ENCODE peak calls at places on chromosomes 6 and 20, in eight cellular contexts. M is PC-9, G is ascending aorta, E is mammary epithelial cell, J is cardiac muscle cell, Z is heart right ventricle, N is pancreas, S is esophagus muscularis mucosa. H is an unnamed sample.

GRCh38 chr20:4341804-4342560 is 326.6 kb upstream of the RNF24 start:
- DNase-seq in M (peak; percentile 52), G (no peak), E (peak; percentile 83), J (no peak), Z (no peak), N (no peak), S (peak; percentile 68), H (no peak)

GRCh38 chr6:133921249-133921859 is 31.7 kb upstream of the TBPL1 start:
- DNase-seq in M (peak; percentile 59), G (peak; percentile 43), E (peak; percentile 56), J (peak; percentile 88), Z (peak; percentile 59), N (peak; percentile 76), S (no peak), H (peak; percentile 86)

GRCh38 chr6:89385156-89385667 is 26.9 kb downstream of the RRAGD start:
- DNase-seq in M (peak; percentile 56), G (no peak), E (peak; percentile 81), J (no peak), Z (no peak), N (no peak), S (no peak), H (no peak)

GRCh38 chr20:63565021-63565698 is 8.9 kb downstream of the HELZ2 start:
- DNase-seq in M (no peak), G (no peak), E (no peak), J (no peak), Z (no peak), N (no peak), S (no peak), H (no peak)

GRCh38 chr6:142721213-142721920 is 223.6 kb downstream of the HIVEP2 start:
- DNase-seq in M (no peak), G (no peak), E (no peak), J (no peak), Z (no peak), N (no peak), S (no peak), H (no peak)

GRCh38 chr6:157906537-157907061 is 75.1 kb upstream of the SYNJ2 start:
- DNase-seq in M (no peak), G (no peak), E (no peak), J (no peak), Z (no peak), N (no peak), S (no peak), H (no peak)

GRCh38 chr6:45681860-45682488 is 304.2 kb upstream of the SUPT3H start:
- DNase-seq in M (peak; percentile 40), G (no peak), E (peak; percentile 62), J (no peak), Z (no peak), N (no peak), S (peak; percentile 89), H (no peak)

GRCh38 chr6:116447496-116448011 is 13.6 kb upstream of the CALHM6 start:
- DNase-seq in M (peak; percentile 69), G (no peak), E (peak; percentile 91), J (no peak), Z (no peak), N (no peak), S (no peak), H (no peak)

GRCh38 chr6:148868901-148869300 is 122.1 kb downstream of the UST start:
- DNase-seq in M (no peak), G (no peak), E (no peak), J (peak; percentile 28), Z (no peak), N (no peak), S (no peak), H (no peak)

GRCh38 chr20:4161447-4162251 is 146.3 kb upstream of the RNF24 start:
- DNase-seq in M (peak; percentile 74), G (no peak), E (peak; percentile 53), J (no peak), Z (no peak), N (peak; percentile 78), S (no peak), H (no peak)

GRCh38 chr6:150928882-150929281 is 63.4 kb downstream of the MTHFD1L start:
- DNase-seq in M (no peak), G (no peak), E (no peak), J (peak; percentile 5), Z (no peak), N (no peak), S (no peak), H (no peak)

GRCh38 chr6:100673641-100674040 is 207.5 kb downstream of the ASCC3 start:
- DNase-seq in M (no peak), G (no peak), E (no peak), J (no peak), Z (no peak), N (no peak), S (no peak), H (no peak)

GRCh38 chr20:25310268-25310920 is 62.5 kb downstream of the PYGB start:
- DNase-seq in M (peak; percentile 91), G (peak; percentile 43), E (peak; percentile 83), J (peak; percentile 47), Z (no peak), N (no peak), S (no peak), H (peak; percentile 69)

GRCh38 chr6:12403946-12404647 is 113.9 kb downstream of the EDN1 start:
- DNase-seq in M (no peak), G (no peak), E (no peak), J (no peak), Z (no peak), N (no peak), S (no peak), H (no peak)

GRCh38 chr6:120005292-120005976 is 655.9 kb upstream of the MAN1A1 start:
- DNase-seq in M (no peak), G (no peak), E (no peak), J (no peak), Z (no peak), N (no peak), S (no peak), H (no peak)

GRCh38 chr6:32685603-32686002 is 19.1 kb upstream of the HLA-DQB1 start:
- DNase-seq in M (no peak), G (no peak), E (peak; percentile 68), J (no peak), Z (no peak), N (no peak), S (no peak), H (no peak)

GRCh38 chr6:41191569-41191968 is 9.4 kb downstream of the TREML2 start:
- DNase-seq in M (no peak), G (no peak), E (no peak), J (peak; percentile 53), Z (peak; percentile 45), N (no peak), S (no peak), H (no peak)

GRCh38 chr6:20853828-20854227 is 319.6 kb downstream of the CDKAL1 start:
- DNase-seq in M (no peak), G (no peak), E (no peak), J (no peak), Z (no peak), N (no peak), S (no peak), H (no peak)

GRCh38 chr6:163417595-163417994 is 3.1 kb downstream of the QKI start:
- DNase-seq in M (no peak), G (no peak), E (no peak), J (no peak), Z (no peak), N (no peak), S (no peak), H (no peak)

GRCh38 chr6:163422574-163422973 is 8.1 kb downstream of the QKI start:
- DNase-seq in M (no peak), G (no peak), E (no peak), J (no peak), Z (no peak), N (no peak), S (no peak), H (no peak)

GRCh38 chr6:163418273-163419029 is 3.9 kb downstream of the QKI start:
- DNase-seq in M (no peak), G (no peak), E (no peak), J (no peak), Z (no peak), N (no peak), S (no peak), H (no peak)

GRCh38 chr6:163419413-163420314 is 5.1 kb downstream of the QKI start:
- DNase-seq in M (no peak), G (no peak), E (no peak), J (no peak), Z (no peak), N (no peak), S (no peak), H (no peak)

DNA sequence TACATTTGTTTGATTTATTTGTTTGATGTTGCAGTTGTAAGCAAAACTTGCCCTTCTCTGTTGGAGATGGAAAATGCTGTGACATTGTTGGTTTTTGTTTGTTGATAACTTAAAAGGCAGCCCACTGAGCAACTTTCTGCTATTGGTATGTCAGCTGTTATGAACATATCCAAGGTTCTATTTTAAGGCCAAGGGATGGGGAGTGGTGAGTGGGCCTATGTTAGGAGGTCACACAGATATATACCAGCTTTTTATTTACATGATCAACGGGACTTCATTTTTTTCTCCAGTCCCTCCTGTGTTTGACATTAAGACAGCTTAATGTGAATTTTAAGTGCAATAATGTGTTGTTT is 5.8 kb downstream of the QKI start:
- DNase-seq in M (no peak), G (no peak), E (no peak), J (peak; percentile 42), Z (no peak), N (no peak), S (no peak), H (no peak)
- H3K4me3 ChIP-seq in M (peak overlapping the region; percentile 8), G (peak overlapping the region; percentile 100), E (peak overlapping the region; percentile 97), J (peak overlapping the region; percentile 97), Z (peak overlapping the region; percentile 89), N (no peak overlapping the region), S (peak overlapping the region; percentile 6), H (peak overlapping the region; percentile 25)

GRCh38 chr20:21357851-21358250 is 39.5 kb downstream of the NKX2-4 start:
- DNase-seq in M (no peak), G (no peak), E (no peak), J (no peak), Z (no peak), N (no peak), S (no peak), H (no peak)

GRCh38 chr20:21355981-21356380 is 41.3 kb downstream of the NKX2-4 start:
- DNase-seq in M (no peak), G (no peak), E (no peak), J (no peak), Z (no peak), N (no peak), S (no peak), H (no peak)

GRCh38 chr20:21353236-21353635 is 44.1 kb downstream of the NKX2-4 start:
- DNase-seq in M (no peak), G (no peak), E (peak; percentile 8), J (no peak), Z (no peak), N (no peak), S (no peak), H (no peak)

GRCh38 chr20:21352703-21353102 is 44.6 kb downstream of the NKX2-4 start:
- DNase-seq in M (no peak), G (no peak), E (no peak), J (no peak), Z (no peak), N (no peak), S (no peak), H (no peak)
- TF ChIP-seq CTCF in M (no peak), G (no peak), E (no peak), J (peak; percentile 8), Z (no peak), N (no peak), S (no peak), H (no peak)

GRCh38 chr6:37587776-37588744 is 88.4 kb upstream of the CCDC167 start:
- DNase-seq in M (no peak), G (no peak), E (no peak), J (no peak), Z (no peak), N (no peak), S (no peak), H (no peak)
- H3K27me3 ChIP-seq in M (no peaks in the 10 kb centered on the region), G (no peaks in the 10 kb centered on the region), E (no peaks in the 10 kb centered on the region), J (no peaks in the 10 kb centered on the region), Z (peaks cover 22% of the 10 kb centered on the region), N (no peaks in the 10 kb centered on the region), S (no peaks in the 10 kb centered on the region), H (peaks cover 56% of the 10 kb centered on the region)

GRCh38 chr6:73694711-73695411 is 1.1 kb upstream of the CD109 start:
- DNase-seq in M (peak; percentile 74), G (no peak), E (peak; percentile 82), J (no peak), Z (no peak), N (no peak), S (no peak), H (no peak)
- H3K4me3 ChIP-seq in M (peak overlapping the region; percentile 62), G (peak overlapping the region; percentile 67), E (peak overlapping the region; percentile 84), J (no peak overlapping the region), Z (peak overlapping the region; percentile 70), N (no peak overlapping the region), S (peak overlapping the region; percentile 76), H (peak overlapping the region; percentile 63)